ENCODE peak calls at places on chromosomes 5 and 9, in nine cellular contexts. J is fibroblast of lung, H is kidney epithelial cell, M is colonic mucosa, W is mucosa of descending colon, I is A549, S is AG09309, N is ovary, K is GM12864. C is an unnamed sample.
A peak's percentile ranks its signal among the peaks of the same experiment; 100 is the strongest.

GRCh38 chr5:116354699-116355098 is 219.9 kb downstream of the SEMA6A start:
- DNase-seq in J (no peak), H (no peak), M (no peak), W (no peak), I (no peak), S (no peak), N (no peak), K (no peak), C (no peak)

GRCh38 chr9:13139641-13140171 is 139.8 kb downstream of the MPDZ start:
- DNase-seq in J (peak; percentile 91), H (peak; percentile 79), M (no peak), W (no peak), I (no peak), S (peak; percentile 63), N (no peak), K (no peak), C (peak; percentile 91)

GRCh38 chr9:119634036-119634435 is 264.8 kb upstream of the BRINP1 start:
- DNase-seq in J (no peak), H (no peak), M (no peak), W (no peak), I (no peak), S (no peak), N (no peak), K (no peak), C (no peak)

GRCh38 chr5:37787742-37788141 is 52.1 kb downstream of the GDNF start:
- DNase-seq in J (peak; percentile 75), H (no peak), M (no peak), W (no peak), I (no peak), S (no peak), N (no peak), K (no peak), C (no peak)

GRCh38 chr9:132026932-132027585 is 52.6 kb downstream of the MED27 start:
- DNase-seq in J (peak; percentile 82), H (peak; percentile 47), M (no peak), W (no peak), I (peak; percentile 20), S (peak; percentile 31), N (no peak), K (no peak), C (peak; percentile 60)

GRCh38 chr5:133397986-133398645 is 214.2 kb downstream of the FSTL4 start:
- DNase-seq in J (no peak), H (no peak), M (no peak), W (no peak), I (no peak), S (no peak), N (no peak), K (no peak), C (no peak)

GRCh38 chr5:112005533-112005926 is 248.5 kb upstream of the NREP start:
- DNase-seq in J (peak; percentile 97), H (no peak), M (no peak), W (no peak), I (no peak), S (no peak), N (no peak), K (no peak), C (peak; percentile 77)

GRCh38 chr9:35385042-35385441 is 104.9 kb upstream of the RUSC2 start:
- DNase-seq in J (peak; percentile 50), H (no peak), M (no peak), W (no peak), I (no peak), S (peak; percentile 63), N (no peak), K (no peak), C (peak; percentile 61)

GRCh38 chr9:107907261-107907660 is 417.7 kb upstream of the KLF4 start:
- DNase-seq in J (no peak), H (no peak), M (no peak), W (no peak), I (no peak), S (no peak), N (no peak), K (no peak), C (no peak)

GRCh38 chr5:34721359-34721758 is 65.2 kb downstream of the RAI14 start:
- DNase-seq in J (no peak), H (no peak), M (no peak), W (no peak), I (no peak), S (no peak), N (no peak), K (no peak), C (no peak)

GRCh38 chr5:138503487-138504270 is 38.4 kb downstream of the EGR1 start:
- DNase-seq in J (peak; percentile 55), H (no peak), M (peak; percentile 39), W (no peak), I (peak; percentile 86), S (peak; percentile 31), N (peak; percentile 38), K (peak; percentile 8), C (peak; percentile 69)

GRCh38 chr9:137551656-137552534 is at the start of gene MRPL41:
- DNase-seq in J (peak; percentile 81), H (peak; percentile 51), M (peak; percentile 92), W (peak; percentile 93), I (peak; percentile 92), S (no peak), N (peak; percentile 95), K (peak; percentile 57), C (peak; percentile 88)

GRCh38 chr5:142110988-142111687 is 2.6 kb downstream of the NDFIP1 start:
- DNase-seq in J (no peak), H (no peak), M (no peak), W (no peak), I (no peak), S (no peak), N (no peak), K (no peak), C (no peak)

GRCh38 chr5:673837-674629 is 19.1 kb downstream of the TPPP start:
- DNase-seq in J (no peak), H (no peak), M (no peak), W (no peak), I (no peak), S (no peak), N (no peak), K (no peak), C (no peak)

GRCh38 chr5:673140-673836 is 19.9 kb downstream of the TPPP start:
- DNase-seq in J (no peak), H (no peak), M (no peak), W (no peak), I (no peak), S (no peak), N (no peak), K (no peak), C (no peak)

GRCh38 chr5:670396-671270 is 22.5 kb downstream of the TPPP start:
- DNase-seq in J (no peak), H (no peak), M (no peak), W (no peak), I (no peak), S (no peak), N (no peak), K (no peak), C (no peak)

GRCh38 chr5:671459-672328 is 21.5 kb downstream of the TPPP start:
- DNase-seq in J (peak; percentile 27), H (no peak), M (peak; percentile 78), W (peak; percentile 86), I (peak; percentile 75), S (no peak), N (peak; percentile 78), K (no peak), C (peak; percentile 53)

GRCh38 chr5:672329-673139 is 20.6 kb downstream of the TPPP start:
- DNase-seq in J (peak; percentile 67), H (peak; percentile 70), M (peak; percentile 69), W (peak; percentile 79), I (peak; percentile 79), S (peak; percentile 23), N (peak; percentile 94), K (no peak), C (peak; percentile 87)
- H3K4me3 ChIP-seq in J (no peak overlapping the region), H (no peak overlapping the region), M (no peak overlapping the region), W (no peak overlapping the region), I (peak overlapping the region; percentile 35), S (no peak overlapping the region), N (no peak overlapping the region), K (no peak overlapping the region), C (no peak overlapping the region)

DNA sequence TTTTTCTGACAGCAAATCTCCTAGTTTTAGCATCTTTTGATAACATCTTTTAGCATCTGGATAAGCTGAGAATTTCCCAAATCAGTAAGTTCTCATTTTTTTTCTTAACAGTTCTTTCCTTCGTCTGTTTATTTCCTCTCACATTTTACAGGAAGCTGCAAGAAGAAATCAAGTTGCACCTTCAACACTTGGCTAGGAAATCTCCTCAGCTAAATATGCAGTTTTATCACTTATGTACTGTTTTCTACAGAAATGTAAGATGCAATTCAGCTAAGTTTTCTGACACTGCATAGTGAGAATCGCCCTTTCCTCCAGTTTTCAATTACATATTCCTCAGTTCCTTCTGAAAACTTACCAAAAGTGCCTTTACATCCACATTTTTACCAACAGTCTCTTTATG is 59.0 kb upstream of the MSX2 start:
- DNase-seq in J (no peak), H (no peak), M (no peak), W (no peak), I (no peak), S (no peak), N (no peak), K (no peak), C (no peak)
- TF ChIP-seq CTCF in J (no peak), H (no peak), M (no peak), W (no peak), I (no peak), S (no peak), N (no peak), K (no peak), C (no peak)

DNA sequence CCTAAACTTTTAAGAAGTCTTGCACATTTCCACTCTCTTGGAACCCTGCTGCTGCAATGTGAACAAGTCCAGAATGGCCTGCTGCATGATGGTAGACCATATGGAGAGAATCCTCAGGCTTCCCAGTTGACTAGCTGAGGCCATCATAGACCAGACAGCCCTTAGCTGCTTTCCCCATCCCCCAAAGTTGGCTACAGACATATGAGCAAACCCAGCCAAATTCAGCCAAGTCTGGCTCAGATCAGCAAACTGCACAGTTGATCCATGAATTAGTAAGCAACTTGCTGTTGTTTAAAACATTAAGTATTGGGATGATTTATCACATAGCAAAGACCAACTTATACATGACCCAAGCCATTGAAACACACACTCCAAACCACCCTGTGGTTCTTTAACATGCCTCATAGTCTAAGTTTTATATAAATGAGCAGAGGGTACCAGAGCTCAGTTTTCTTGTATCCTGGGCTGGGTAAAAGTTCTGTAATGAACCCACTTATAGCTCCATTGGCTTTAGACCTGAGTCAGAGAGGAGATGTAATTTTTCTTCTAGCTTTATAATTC is 19.9 kb downstream of the PPP3R2 start:
- DNase-seq in J (peak; percentile 1), H (no peak), M (no peak), W (no peak), I (no peak), S (no peak), N (no peak), K (no peak), C (no peak)
- H3K4me3 ChIP-seq in J (no peak overlapping the region), H (no peak overlapping the region), M (no peak overlapping the region), W (no peak overlapping the region), I (no peak overlapping the region), S (no peak overlapping the region), N (no peak overlapping the region), K (no peak overlapping the region), C (no peak overlapping the region)

DNA sequence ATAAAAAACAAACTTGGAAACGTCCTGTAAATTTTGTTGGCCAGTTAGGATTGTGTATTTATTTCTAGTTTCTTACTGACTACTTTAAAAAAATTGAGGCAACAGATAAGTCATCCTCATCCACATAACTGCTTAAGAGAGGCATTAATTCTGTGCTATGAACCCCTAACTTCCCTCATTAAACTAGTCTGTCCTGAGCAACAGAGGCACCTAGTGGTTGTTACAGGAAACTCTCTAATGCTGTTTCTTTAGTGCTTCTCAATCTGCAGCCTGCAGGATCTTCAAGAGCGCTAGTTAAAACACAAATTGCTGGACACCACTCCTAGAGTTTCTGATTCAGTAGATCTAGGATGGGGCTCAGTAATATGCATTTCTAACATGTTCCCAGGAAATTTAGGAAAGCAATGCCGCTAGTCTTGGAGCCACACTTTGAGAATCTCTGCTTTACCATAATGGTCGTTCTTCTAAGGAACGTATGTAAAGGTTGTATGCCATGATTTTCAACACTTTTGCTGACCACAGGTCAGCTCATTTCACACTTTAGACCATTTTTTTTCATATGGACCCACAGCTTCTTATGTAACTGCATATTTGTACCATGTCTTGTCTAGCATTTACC is 410.1 kb upstream of the SMARCA2 start:
- DNase-seq in J (no peak), H (peak; percentile 4), M (no peak), W (no peak), I (no peak), S (no peak), N (no peak), K (peak; percentile 5), C (no peak)
- TF ChIP-seq CTCF in J (peak; percentile 59), H (peak; percentile 65), M (peak; percentile 34), W (no peak), I (no peak), S (peak; percentile 40), N (no peak), K (peak; percentile 70), C (peak; percentile 20)

C was measured in astrocyte of the spinal cord.